ENCODE peak calls at places on chromosomes 1 and 21, in nine cellular contexts. L, K, F, B, S, U, W, N and C are unnamed samples.

GRCh38 chr1:247429526-247429925 is 13.6 kb downstream of the NLRP3 start:
- DNase-seq in L (no peak), K (no peak), F (no peak), B (no peak), S (no peak), U (no peak), W (no peak), N (no peak), C (no peak)

GRCh38 chr1:205711105-205712048 is 31.1 kb upstream of the SLC45A3 start:
- DNase-seq in L (peak; percentile 95), K (peak; percentile 79), F (peak; percentile 16), B (peak; percentile 74), S (peak; percentile 88), U (peak; percentile 86), W (peak; percentile 70), N (peak; percentile 84), C (peak; percentile 83)

GRCh38 chr21:21614966-21615365 is 616.8 kb downstream of the NCAM2 start:
- DNase-seq in L (no peak), K (no peak), F (no peak), B (no peak), S (no peak), U (no peak), W (no peak), N (no peak), C (no peak)

GRCh38 chr1:224219612-224220011 is 36.6 kb downstream of the DEGS1 start:
- DNase-seq in L (no peak), K (no peak), F (no peak), B (no peak), S (peak; percentile 26), U (no peak), W (no peak), N (no peak), C (no peak)

GRCh38 chr1:53511933-53512806 is 53.0 kb downstream of the DMRTB1 start:
- DNase-seq in L (no peak), K (peak; percentile 45), F (no peak), B (peak; percentile 96), S (no peak), U (peak; percentile 72), W (no peak), N (no peak), C (no peak)

GRCh38 chr1:162168261-162168660 is 98.8 kb downstream of the NOS1AP start:
- DNase-seq in L (no peak), K (peak; percentile 32), F (no peak), B (no peak), S (peak; percentile 69), U (no peak), W (no peak), N (no peak), C (no peak)

GRCh38 chr21:41171210-41171609 is 3.2 kb downstream of the BACE2 start:
- DNase-seq in L (no peak), K (peak; percentile 30), F (no peak), B (peak; percentile 72), S (peak; percentile 69), U (no peak), W (no peak), N (no peak), C (no peak)

GRCh38 chr21:35643176-35643575 is 417.1 kb downstream of the SETD4 start:
- DNase-seq in L (no peak), K (no peak), F (no peak), B (peak; percentile 54), S (peak; percentile 65), U (peak; percentile 39), W (no peak), N (no peak), C (no peak)

GRCh38 chr1:13735168-13735930 is 35.4 kb downstream of the PRDM2 start:
- DNase-seq in L (no peak), K (no peak), F (no peak), B (no peak), S (no peak), U (no peak), W (no peak), N (no peak), C (no peak)

GRCh38 chr1:77642196-77642595 is 40.3 kb downstream of the ZZZ3 start:
- DNase-seq in L (no peak), K (no peak), F (no peak), B (peak; percentile 55), S (no peak), U (peak; percentile 38), W (no peak), N (no peak), C (no peak)

GRCh38 chr1:74468982-74469603 is 43.3 kb downstream of the LRRC53 start:
- DNase-seq in L (peak; percentile 77), K (no peak), F (no peak), B (peak; percentile 39), S (peak; percentile 53), U (peak; percentile 56), W (no peak), N (peak; percentile 28), C (no peak)

GRCh38 chr1:83075107-83075506 is 923.8 kb downstream of the TTLL7 start:
- DNase-seq in L (no peak), K (no peak), F (no peak), B (no peak), S (no peak), U (no peak), W (no peak), N (no peak), C (no peak)

GRCh38 chr1:160722726-160723125 is 11.1 kb upstream of the CD48 start:
- DNase-seq in L (no peak), K (no peak), F (no peak), B (no peak), S (no peak), U (no peak), W (no peak), N (no peak), C (no peak)

GRCh38 chr1:217630711-217631591 is at the start of the genes GPATCH2 and SPATA17:
- DNase-seq in L (peak; percentile 94), K (peak; percentile 85), F (peak; percentile 62), B (peak; percentile 91), S (peak; percentile 90), U (peak; percentile 90), W (peak; percentile 36), N (peak; percentile 95), C (peak; percentile 59)

GRCh38 chr1:213947200-213947775 is 40.5 kb upstream of the PROX1 start:
- DNase-seq in L (peak; percentile 43), K (no peak), F (no peak), B (no peak), S (no peak), U (no peak), W (no peak), N (no peak), C (no peak)
- H3K27ac ChIP-seq in L (no peak overlapping the region), K (no peak overlapping the region), F (no peak overlapping the region), B (no peak overlapping the region), S (no peak overlapping the region), U (no peak overlapping the region), W (no peak overlapping the region), N (no peak overlapping the region), C (no peak overlapping the region)

GRCh38 chr1:27682351-27682944 is 10.5 kb upstream of the IFI6 start:
- DNase-seq in L (no peak), K (no peak), F (no peak), B (no peak), S (no peak), U (no peak), W (no peak), N (no peak), C (no peak)

GRCh38 chr1:27684176-27684575 is 12.2 kb upstream of the IFI6 start:
- DNase-seq in L (no peak), K (no peak), F (no peak), B (no peak), S (no peak), U (no peak), W (no peak), N (no peak), C (no peak)

GRCh38 chr1:27676410-27676809 is 4.4 kb upstream of the IFI6 start:
- DNase-seq in L (no peak), K (no peak), F (no peak), B (no peak), S (no peak), U (no peak), W (no peak), N (no peak), C (no peak)

GRCh38 chr1:27678747-27679146 is 6.8 kb upstream of the IFI6 start:
- DNase-seq in L (no peak), K (no peak), F (no peak), B (no peak), S (no peak), U (no peak), W (no peak), N (no peak), C (no peak)
- H3K27ac ChIP-seq in L (no peak overlapping the region), K (no peak overlapping the region), F (no peak overlapping the region), B (no peak overlapping the region), S (no peak overlapping the region), U (no peak overlapping the region), W (no peak overlapping the region), N (no peak overlapping the region), C (no peak overlapping the region)

DNA sequence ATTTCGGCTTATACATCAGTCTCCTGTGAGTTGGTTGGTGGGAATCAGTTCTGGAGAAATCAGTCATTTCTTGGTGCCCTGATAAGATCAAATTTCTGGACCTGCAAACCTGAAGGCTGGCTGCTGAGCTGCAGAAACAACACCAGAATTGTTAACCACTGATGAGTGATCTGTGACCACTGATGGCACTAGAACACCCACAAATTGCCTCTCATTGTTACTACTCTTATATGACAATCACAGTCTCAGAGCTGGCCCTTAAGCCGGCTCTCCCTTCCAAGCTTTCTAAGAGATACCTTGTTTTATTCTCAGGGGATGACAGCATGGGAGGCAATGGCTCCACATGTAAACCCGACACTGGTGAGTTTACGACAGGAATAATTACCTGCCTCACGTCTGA is 1.9 kb downstream of the C1orf162 start:
- DNase-seq in L (no peak), K (no peak), F (no peak), B (no peak), S (no peak), U (no peak), W (no peak), N (no peak), C (no peak)
- H3K27ac ChIP-seq in L (no peak overlapping the region), K (peak overlapping the region; percentile 0), F (peak overlapping the region; percentile 61), B (no peak overlapping the region), S (no peak overlapping the region), U (no peak overlapping the region), W (no peak overlapping the region), N (no peak overlapping the region), C (no peak overlapping the region)

DNA sequence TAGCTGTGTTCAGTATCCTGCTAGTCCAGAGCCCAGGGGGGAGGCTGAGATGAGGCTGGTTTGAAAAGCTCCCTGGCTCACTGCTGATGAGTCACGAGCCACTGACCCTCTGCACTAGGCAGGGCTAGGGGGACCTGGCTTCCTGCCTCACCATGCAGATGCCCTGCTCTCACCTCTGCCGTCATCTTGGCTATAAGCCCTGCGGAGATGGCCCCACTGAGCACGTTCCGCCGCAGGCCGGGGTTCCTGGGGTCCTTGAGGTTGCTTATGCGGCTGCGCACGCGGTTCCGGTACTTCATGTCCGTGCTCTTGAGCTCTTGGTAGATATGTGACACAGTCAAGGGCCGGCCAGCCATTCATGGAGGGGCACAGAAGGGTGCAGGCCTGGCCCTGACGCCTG is 24.1 kb upstream of the ZNF436 start:
- DNase-seq in L (no peak), K (peak; percentile 59), F (no peak), B (peak; percentile 84), S (peak; percentile 25), U (peak; percentile 76), W (no peak), N (peak; percentile 95), C (no peak)
- H3K27ac ChIP-seq in L (no peak overlapping the region), K (peak overlapping the region; percentile 72), F (no peak overlapping the region), B (peak overlapping the region; percentile 79), S (no peak overlapping the region), U (peak overlapping the region; percentile 68), W (peak overlapping the region; percentile 41), N (peak overlapping the region; percentile 89), C (no peak overlapping the region)

DNA sequence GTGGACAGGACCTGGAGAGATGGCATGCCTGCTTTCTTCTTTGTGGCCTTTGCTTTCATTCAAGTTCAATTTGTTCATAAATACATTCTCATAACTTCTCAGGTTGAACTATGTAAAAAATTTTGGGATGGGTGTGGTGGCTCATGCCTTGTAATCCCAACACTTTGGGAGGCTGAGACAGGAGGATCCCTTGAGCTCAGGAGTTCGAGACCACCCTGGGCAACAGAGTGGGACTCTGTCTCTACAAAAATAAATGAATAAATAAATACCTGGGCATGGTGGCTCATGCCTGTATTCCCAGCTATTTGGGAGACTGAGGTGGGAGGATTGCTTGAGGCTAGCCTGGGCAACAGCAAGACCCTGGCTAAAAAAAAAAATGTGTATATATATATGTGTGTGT is 2.1 kb downstream of the KIF1B start:
- DNase-seq in L (no peak), K (no peak), F (no peak), B (no peak), S (no peak), U (no peak), W (no peak), N (no peak), C (no peak)
- H3K27ac ChIP-seq in L (no peak overlapping the region), K (peak overlapping the region; percentile 99), F (no peak overlapping the region), B (peak overlapping the region; percentile 95), S (no peak overlapping the region), U (no peak overlapping the region), W (peak overlapping the region; percentile 100), N (peak overlapping the region; percentile 78), C (peak overlapping the region; percentile 99)